ENCODE peak calls at places on chromosomes 6 and 20, in six cellular contexts. Q is HCT116, Y is testis, F is ascending aorta, U is iPS DF 6.9, N is cardiac muscle cell. D is an unnamed sample. For H3K4me1 and H3K36me3, the result is how much of the 10 kb centered on the place peaks cover.

GRCh38 chr6:87164004-87164403 is 8.6 kb downstream of the ZNF292 start:
- DNase-seq in F (no peak), Y (no peak), U (no peak), N (no peak), Q (no peak), D (no peak)

GRCh38 chr6:139475231-139475630 is 100.8 kb upstream of the CITED2 start:
- DNase-seq in F (no peak), Q (no peak), U (no peak), N (no peak), Y (no peak), D (no peak)

GRCh38 chr6:140636237-140636636 is 1261.8 kb upstream of the CITED2 start:
- DNase-seq in U (no peak), F (no peak), Q (no peak), N (no peak), Y (no peak), D (no peak)

GRCh38 chr6:10268111-10268510 is 146.8 kb downstream of the TFAP2A start:
- DNase-seq in N (no peak), F (no peak), Y (no peak), Q (no peak), U (peak), D (no peak)

GRCh38 chr6:3805448-3806123 is 43.6 kb upstream of the FAM50B start:
- DNase-seq in U (no peak), Y (no peak), Q (no peak), F (no peak), N (peak), D (no peak)

GRCh38 chr6:582370-582769 is 74.5 kb downstream of the HUS1B start:
- DNase-seq in Q (no peak), U (no peak), Y (no peak), N (no peak), F (no peak), D (no peak)

GRCh38 chr6:2784061-2784460 is 18.9 kb downstream of the WRNIP1 start:
- DNase-seq in F (no peak), Y (no peak), N (no peak), U (no peak), Q (no peak), D (no peak)

GRCh38 chr6:28914941-28915340 is 8.8 kb downstream of the TRIM27 start:
- DNase-seq in F (no peak), Y (no peak), Q (no peak), N (peak), U (no peak), D (no peak)

GRCh38 chr6:72746276-72746675 is 124.4 kb downstream of the KCNQ5 start:
- DNase-seq in Q (no peak), F (no peak), N (no peak), Y (no peak), U (no peak), D (no peak)

GRCh38 chr6:14710421-14710820 is 535.4 kb upstream of the JARID2 start:
- DNase-seq in Q (no peak), U (no peak), Y (no peak), N (no peak), F (no peak), D (no peak)

GRCh38 chr6:14664616-14665315 is 547.2 kb downstream of the CD83 start:
- DNase-seq in Y (no peak), N (no peak), F (no peak), Q (no peak), U (no peak), D (no peak)

GRCh38 chr6:45801471-45802289 is 214.0 kb downstream of the CLIC5 start:
- DNase-seq in Q (no peak), U (no peak), F (no peak), N (no peak), Y (no peak), D (no peak)

GRCh38 chr6:143196525-143197225 is 136.0 kb downstream of the AIG1 start:
- DNase-seq in Q (no peak), Y (no peak), U (no peak), N (peak), F (no peak), D (no peak)

GRCh38 chr6:154457881-154458284 is 52.6 kb downstream of the CNKSR3 start:
- DNase-seq in Q (no peak), F (no peak), U (no peak), N (no peak), Y (no peak), D (no peak)

GRCh38 chr6:133062077-133062476 is 179.1 kb upstream of the EYA4 start:
- DNase-seq in U (no peak), Q (no peak), N (peak), F (no peak), Y (no peak), D (no peak)

GRCh38 chr6:108565091-108565766 is 4.5 kb downstream of the FOXO3 start:
- DNase-seq in U (no peak), Y (no peak), F (no peak), N (no peak), Q (no peak), D (no peak)

GRCh38 chr6:116779569-116780164 is 14.1 kb upstream of the FAM162B start:
- DNase-seq in F (no peak), U (no peak), Q (peak), Y (no peak), N (peak), D (no peak)

GRCh38 chr6:35448191-35448590 is 3.9 kb upstream of the FANCE start:
- DNase-seq in N (no peak), U (no peak), F (no peak), Q (no peak), Y (no peak), D (no peak)

GRCh38 chr20:13817342-13817741 is 32.5 kb downstream of the NDUFAF5 start:
- DNase-seq in U (no peak), F (no peak), Y (no peak), N (no peak), Q (no peak), D (no peak)

GRCh38 chr6:117138407-117138806 is 127.0 kb upstream of the VGLL2 start:
- DNase-seq in Y (no peak), N (no peak), F (no peak), Q (no peak), U (no peak), D (no peak)

GRCh38 chr6:13156381-13156780 is 172.0 kb downstream of the TBC1D7 start:
- DNase-seq in Y (no peak), N (no peak), F (no peak), U (no peak), Q (no peak), D (no peak)

GRCh38 chr20:19260412-19261090 is 48.1 kb downstream of the SLC24A3 start:
- DNase-seq in U (no peak), N (no peak), Q (no peak), F (no peak), Y (no peak), D (no peak)

GRCh38 chr20:57260959-57261357 is 5.5 kb downstream of the BMP7 start:
- DNase-seq in F (no peak), N (no peak), Y (no peak), U (no peak), Q (no peak), D (no peak)

GRCh38 chr6:149779644-149779963 is 30.1 kb downstream of the PCMT1 start:
- DNase-seq in F (no peak), U (no peak), N (peak), Q (no peak), Y (peak), D (no peak)

GRCh38 chr20:64080013-64080812 is at the start of gene OPRL1:
- DNase-seq in F (no peak), U (no peak), N (peak), Y (no peak), Q (no peak), D (no peak)

GRCh38 chr6:33688006-33688405 is 23.5 kb downstream of the UQCC2 start:
- DNase-seq in U (no peak), Q (no peak), F (no peak), Y (no peak), N (no peak), D (no peak)

GRCh38 chr6:166228839-166229528 is 61.3 kb upstream of the TBXT start:
- DNase-seq in Q (no peak), U (no peak), Y (no peak), F (no peak), N (no peak), D (no peak)

GRCh38 chr20:50488236-50488806 is 21.9 kb upstream of the PTPN1 start:
- DNase-seq in Y (no peak), U (no peak), F (no peak), Q (no peak), N (no peak), D (no peak)
- H3K4me1 ChIP-seq in Y (under half), U (under half), F (under half), Q (under half), N (under half), D (under half)

GRCh38 chr6:43499028-43499815 is 10.9 kb downstream of the LRRC73 start:
- DNase-seq in N (no peak), F (no peak), U (no peak), Y (no peak), Q (no peak), D (no peak)

GRCh38 chr6:43495409-43495941 is 14.7 kb downstream of the LRRC73 start:
- DNase-seq in Y (no peak), N (no peak), Q (no peak), U (no peak), F (no peak), D (no peak)

GRCh38 chr6:43496370-43497128 is 13.6 kb downstream of the LRRC73 start:
- DNase-seq in N (peak), U (no peak), Q (no peak), Y (peak), F (no peak), D (no peak)

GRCh38 chr6:43497129-43497396 is 13.1 kb downstream of the LRRC73 start:
- DNase-seq in Q (no peak), F (no peak), N (no peak), Y (no peak), U (no peak), D (no peak)

DNA sequence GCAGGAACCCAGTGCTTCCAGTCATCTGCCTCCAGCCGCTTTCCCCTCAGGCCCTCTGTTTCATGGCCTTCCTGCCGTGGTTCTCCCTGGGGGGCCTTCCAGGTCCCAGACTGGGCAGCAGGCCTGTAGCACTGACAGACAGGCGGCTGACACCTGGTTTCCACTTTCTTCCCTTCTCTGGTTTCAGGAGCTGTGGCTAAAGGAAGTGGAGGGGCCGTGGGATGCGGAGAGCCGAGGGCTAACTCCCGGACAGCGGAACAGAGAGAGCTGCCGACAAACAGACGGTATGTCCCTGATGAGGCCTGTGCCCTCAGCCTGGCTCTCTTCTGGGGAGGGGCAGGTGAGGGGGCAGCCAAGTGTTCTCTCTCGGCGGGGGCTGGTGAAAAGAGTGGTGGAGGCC is 12.5 kb downstream of the LRRC73 start:
- DNase-seq in F (no peak), Q (no peak), Y (no peak), U (no peak), N (no peak), D (no peak)
- H3K36me3 ChIP-seq in F (under half), Q (under half), Y (under half), U (under half), N (under half), D (under half)

DNA sequence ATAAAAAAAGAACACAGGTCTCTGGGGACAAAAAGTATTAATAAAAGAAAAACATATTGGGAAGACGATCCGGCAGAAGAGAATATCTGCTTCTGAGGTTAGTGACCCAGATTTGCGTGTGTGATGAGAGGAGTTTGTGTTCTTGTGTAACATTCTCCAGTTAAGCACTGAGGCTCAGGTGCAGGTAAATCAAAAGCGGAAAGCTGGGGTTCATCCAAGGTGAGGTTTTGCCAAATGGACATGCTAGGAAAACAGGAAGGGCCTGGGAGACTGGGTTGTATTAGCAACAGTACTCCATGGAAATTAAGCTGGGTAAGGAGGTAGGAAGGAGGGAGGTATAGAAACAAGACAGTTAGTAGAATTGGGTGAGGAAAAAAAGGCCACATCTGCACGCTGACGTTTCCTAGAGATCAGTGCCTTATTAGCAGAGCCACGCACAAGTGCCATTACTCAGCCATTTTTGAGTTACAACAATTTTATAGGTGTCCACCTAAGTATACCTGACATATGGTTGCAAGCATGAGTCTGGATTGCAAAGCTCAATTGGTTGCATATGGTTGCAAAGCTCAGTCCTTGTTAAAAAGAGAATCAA is 139.6 kb downstream of the ZMYND8 start:
- DNase-seq in N (no peak), U (no peak), Y (no peak), Q (no peak), F (no peak), D (no peak)
- H3K4me1 ChIP-seq in N (under half), U (under half), Y (under half), Q (under half), F (under half), D (under half)

GRCh38 chr6:160042788-160043301 is 74.0 kb downstream of the IGF2R start:
- DNase-seq in F (no peak), Q (no peak), Y (no peak), N (peak), U (no peak), D (no peak)
- H3K36me3 ChIP-seq in F (under half), Q (under half), Y (under half), N (under half), U (under half), D (under half)

DNA sequence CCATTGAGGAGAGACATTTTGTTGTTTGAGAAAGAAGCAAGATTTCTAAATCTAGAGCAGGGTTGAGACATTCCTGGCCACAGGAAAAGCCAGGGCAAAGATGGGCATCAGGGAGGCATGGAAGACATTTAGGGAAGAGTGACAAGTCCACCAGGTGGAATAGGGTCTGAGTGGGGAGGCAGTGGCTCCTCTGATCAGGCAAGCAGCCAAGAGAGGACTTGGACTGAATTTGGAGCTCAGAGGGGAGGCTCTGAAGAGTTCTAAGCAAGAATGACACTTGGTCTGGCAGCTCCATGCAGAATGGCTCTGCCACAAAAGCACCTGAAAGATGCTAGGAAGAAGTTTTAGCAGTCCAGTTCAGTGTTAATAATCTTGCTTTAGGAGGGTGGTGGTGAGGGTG is 120.8 kb downstream of the FYN start:
- DNase-seq in N (no peak), U (no peak), F (no peak), Q (no peak), Y (no peak), D (no peak)
- H3K4me1 ChIP-seq in N (under half), U (under half), F (under half), Q (under half), Y (under half), D (under half)

GRCh38 chr20:44993343-44993742 is 27.0 kb downstream of the STK4 start:
- DNase-seq in Q (no peak), N (peak), F (no peak), U (no peak), Y (no peak), D (no peak)

GRCh38 chr20:44997668-44998067 is 31.4 kb downstream of the STK4 start:
- DNase-seq in F (no peak), U (no peak), Q (no peak), N (no peak), Y (no peak), D (no peak)

GRCh38 chr20:44997171-44997570 is 30.9 kb downstream of the STK4 start:
- DNase-seq in Y (no peak), Q (no peak), U (no peak), N (no peak), F (no peak), D (no peak)
- H3K36me3 ChIP-seq in Y (under half), Q (under half), U (under half), N (under half), F (half or more), D (under half)

GRCh38 chr20:20741067-20742045 is 28.9 kb upstream of the RALGAPA2 start:
- DNase-seq in Y (no peak), Q (no peak), U (no peak), N (no peak), F (no peak), D (no peak)

GRCh38 chr20:20740595-20740994 is 28.2 kb upstream of the RALGAPA2 start:
- DNase-seq in Q (no peak), N (no peak), Y (no peak), F (no peak), U (no peak), D (no peak)

GRCh38 chr20:20743511-20744169 is 31.2 kb upstream of the RALGAPA2 start:
- DNase-seq in Q (no peak), F (no peak), N (peak), Y (peak), U (no peak), D (peak)

GRCh38 chr20:20744170-20744725 is 31.8 kb upstream of the RALGAPA2 start:
- DNase-seq in U (no peak), Y (no peak), N (no peak), Q (no peak), F (no peak), D (no peak)
- H3K4me1 ChIP-seq in U (under half), Y (under half), N (under half), Q (under half), F (under half), D (under half)

DNA sequence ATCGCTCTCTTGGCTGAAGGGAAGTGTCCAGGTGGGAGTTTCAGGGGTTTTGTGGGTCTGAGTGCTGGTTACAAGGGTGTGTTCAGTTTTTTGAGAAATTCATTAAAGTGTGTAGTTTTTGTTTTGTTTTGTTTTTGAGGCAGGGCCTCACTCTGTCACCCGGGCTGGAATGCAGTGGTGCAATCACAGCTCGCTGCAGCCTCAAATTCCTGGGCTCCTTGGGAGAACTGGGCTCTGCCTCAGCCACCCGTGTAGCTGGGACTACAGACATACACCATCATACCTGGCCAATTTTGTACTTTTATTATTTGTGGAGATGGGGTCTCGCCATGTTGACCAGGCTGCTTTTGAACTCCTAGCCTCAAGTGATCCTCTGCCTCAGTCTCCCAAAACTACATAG is 51.2 kb upstream of the RALGAPA2 start:
- DNase-seq in Y (no peak), N (no peak), F (no peak), Q (no peak), U (no peak), D (no peak)
- H3K36me3 ChIP-seq in Y (under half), N (under half), F (under half), Q (under half), U (under half), D (under half)

DNA sequence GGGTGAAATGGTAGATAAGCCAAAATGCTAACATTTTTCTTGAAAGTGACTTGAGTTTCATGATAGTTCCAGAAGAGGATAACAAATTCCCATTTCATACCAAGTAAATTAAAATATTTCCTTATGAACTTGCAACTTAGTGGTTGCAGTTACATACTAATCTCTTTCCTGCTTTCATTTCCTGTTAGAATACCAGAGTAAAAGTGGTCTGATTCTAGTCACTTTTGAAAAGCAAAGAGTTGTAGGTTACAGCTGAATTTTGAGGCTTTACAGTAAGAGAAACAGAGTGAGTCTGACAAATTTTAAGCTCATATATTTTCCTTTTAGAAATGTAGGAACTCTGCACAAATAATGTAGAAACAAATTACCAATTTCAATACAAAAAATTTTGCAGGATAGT is 117.4 kb downstream of the ZFAND3 start:
- DNase-seq in U (no peak), N (peak), Y (no peak), F (no peak), Q (no peak), D (no peak)
- H3K4me1 ChIP-seq in U (under half), N (under half), Y (under half), F (under half), Q (under half), D (under half)

GRCh38 chr6:38499046-38499445 is 140.7 kb downstream of the BTBD9 start:
- DNase-seq in U (no peak), N (no peak), Q (no peak), Y (no peak), F (no peak), D (no peak)
- H3K36me3 ChIP-seq in U (under half), N (under half), Q (under half), Y (under half), F (under half), D (under half)

D was measured in uterus.